ENCODE peak calls at places on chromosomes 5 and 9, in seven cellular contexts. One of them, this sample, is unnamed.

GRCh38 chr9:123475407-123475806 is 119.4 kb downstream of the CRB2 start:
- DNase-seq in H1: no peak
- DNase-seq in GM12878: no peak
- DNase-seq in GM12891: no peak
- DNase-seq in HepG2: no peak
- DNase-seq in K562: no peak
- DNase-seq in SK-N-SH: no peak
- DNase-seq in this sample: no peak

GRCh38 chr5:24854350-24854749 is 209.6 kb upstream of the CDH10 start:
- DNase-seq in GM12891: no peak
- DNase-seq in SK-N-SH: no peak
- DNase-seq in K562: no peak
- DNase-seq in GM12878: no peak
- DNase-seq in H1: no peak
- DNase-seq in HepG2: no peak
- DNase-seq in this sample: no peak

GRCh38 chr9:112338561-112338960 is 5.1 kb upstream of the PTBP3 start:
- DNase-seq in GM12878: no peak
- DNase-seq in HepG2: no peak
- DNase-seq in GM12891: no peak
- DNase-seq in K562: no peak
- DNase-seq in SK-N-SH: no peak
- DNase-seq in H1: no peak
- DNase-seq in this sample: no peak

GRCh38 chr9:3719286-3719685 is 193.5 kb upstream of the RFX3 start:
- DNase-seq in K562: no peak
- DNase-seq in GM12878: no peak
- DNase-seq in HepG2: no peak
- DNase-seq in SK-N-SH: no peak
- DNase-seq in H1: no peak
- DNase-seq in GM12891: no peak
- DNase-seq in this sample: no peak

GRCh38 chr9:89593776-89594427 is 10.9 kb upstream of the GADD45G start:
- DNase-seq in SK-N-SH: no peak
- DNase-seq in K562: peak
- DNase-seq in HepG2: peak
- DNase-seq in H1: peak
- DNase-seq in GM12891: peak
- DNase-seq in GM12878: no peak
- DNase-seq in this sample: peak

GRCh38 chr9:104682642-104683041 is 11.7 kb upstream of the OR13D1 start:
- DNase-seq in GM12878: peak
- DNase-seq in SK-N-SH: peak
- DNase-seq in K562: peak
- DNase-seq in GM12891: no peak
- DNase-seq in HepG2: peak
- DNase-seq in H1: no peak
- DNase-seq in this sample: no peak

GRCh38 chr5:172773481-172774469 is 2.8 kb upstream of the DUSP1 start:
- DNase-seq in H1: no peak
- DNase-seq in HepG2: no peak
- DNase-seq in GM12891: no peak
- DNase-seq in GM12878: no peak
- DNase-seq in K562: no peak
- DNase-seq in SK-N-SH: no peak
- DNase-seq in this sample: no peak

GRCh38 chr9:129458155-129458661 is 162.7 kb downstream of the C9orf50 start:
- DNase-seq in GM12891: no peak
- DNase-seq in GM12878: peak
- DNase-seq in SK-N-SH: no peak
- DNase-seq in K562: peak
- DNase-seq in HepG2: peak
- DNase-seq in H1: no peak
- DNase-seq in this sample: no peak

GRCh38 chr9:114386886-114387677 is 700 bp downstream of the AKNA start:
- DNase-seq in SK-N-SH: no peak
- DNase-seq in GM12891: no peak
- DNase-seq in GM12878: no peak
- DNase-seq in HepG2: no peak
- DNase-seq in K562: no peak
- DNase-seq in H1: no peak
- DNase-seq in this sample: no peak

GRCh38 chr9:98972641-98973545 is 29.2 kb downstream of the COL15A1 start:
- DNase-seq in K562: no peak
- DNase-seq in H1: no peak
- DNase-seq in GM12891: no peak
- DNase-seq in HepG2: no peak
- DNase-seq in SK-N-SH: no peak
- DNase-seq in GM12878: no peak
- DNase-seq in this sample: no peak

GRCh38 chr9:98970532-98971041 is 26.9 kb downstream of the COL15A1 start:
- DNase-seq in HepG2: no peak
- DNase-seq in GM12878: no peak
- DNase-seq in SK-N-SH: no peak
- DNase-seq in K562: no peak
- DNase-seq in H1: no peak
- DNase-seq in GM12891: no peak
- DNase-seq in this sample: no peak

GRCh38 chr9:98971915-98972223 is 28.2 kb downstream of the COL15A1 start:
- DNase-seq in HepG2: no peak
- DNase-seq in H1: no peak
- DNase-seq in GM12878: no peak
- DNase-seq in K562: no peak
- DNase-seq in GM12891: no peak
- DNase-seq in SK-N-SH: no peak
- DNase-seq in this sample: no peak

GRCh38 chr9:98973546-98973921 is 29.8 kb downstream of the COL15A1 start:
- DNase-seq in GM12891: no peak
- DNase-seq in H1: no peak
- DNase-seq in GM12878: no peak
- DNase-seq in K562: no peak
- DNase-seq in SK-N-SH: no peak
- DNase-seq in HepG2: no peak
- DNase-seq in this sample: no peak

GRCh38 chr9:98971168-98971914 is 27.6 kb downstream of the COL15A1 start:
- DNase-seq in GM12891: no peak
- DNase-seq in SK-N-SH: no peak
- DNase-seq in K562: peak
- DNase-seq in H1: no peak
- DNase-seq in GM12878: no peak
- DNase-seq in HepG2: peak
- DNase-seq in this sample: no peak
- TF ChIP-seq POLR2AphosphoS5 in GM12891: no peak
- TF ChIP-seq POLR2AphosphoS5 in SK-N-SH: no peak
- TF ChIP-seq POLR2AphosphoS5 in K562: no peak
- TF ChIP-seq POLR2AphosphoS5 in H1: no peak
- TF ChIP-seq POLR2AphosphoS5 in GM12878: no peak
- TF ChIP-seq POLR2AphosphoS5 in HepG2: no peak
- TF ChIP-seq POLR2AphosphoS5 in this sample: no peak

GRCh38 chr5:16291894-16292293 is 112.3 kb upstream of the MARCHF11 start:
- DNase-seq in H1: no peak
- DNase-seq in K562: no peak
- DNase-seq in SK-N-SH: no peak
- DNase-seq in GM12891: no peak
- DNase-seq in HepG2: no peak
- DNase-seq in GM12878: no peak
- DNase-seq in this sample: no peak

GRCh38 chr5:16296946-16297345 is 117.4 kb upstream of the MARCHF11 start:
- DNase-seq in H1: no peak
- DNase-seq in K562: no peak
- DNase-seq in GM12891: no peak
- DNase-seq in SK-N-SH: no peak
- DNase-seq in HepG2: no peak
- DNase-seq in GM12878: no peak
- DNase-seq in this sample: no peak

GRCh38 chr5:16291474-16291873 is 111.9 kb upstream of the MARCHF11 start:
- DNase-seq in K562: no peak
- DNase-seq in GM12891: no peak
- DNase-seq in H1: no peak
- DNase-seq in SK-N-SH: no peak
- DNase-seq in HepG2: no peak
- DNase-seq in GM12878: no peak
- DNase-seq in this sample: no peak
- TF ChIP-seq TAF1 in K562: no peak
- TF ChIP-seq TAF1 in GM12891: no peak
- TF ChIP-seq TAF1 in H1: no peak
- TF ChIP-seq TAF1 in SK-N-SH: no peak
- TF ChIP-seq TAF1 in HepG2: no peak
- TF ChIP-seq TAF1 in GM12878: no peak
- TF ChIP-seq TAF1 in this sample: no peak

DNA sequence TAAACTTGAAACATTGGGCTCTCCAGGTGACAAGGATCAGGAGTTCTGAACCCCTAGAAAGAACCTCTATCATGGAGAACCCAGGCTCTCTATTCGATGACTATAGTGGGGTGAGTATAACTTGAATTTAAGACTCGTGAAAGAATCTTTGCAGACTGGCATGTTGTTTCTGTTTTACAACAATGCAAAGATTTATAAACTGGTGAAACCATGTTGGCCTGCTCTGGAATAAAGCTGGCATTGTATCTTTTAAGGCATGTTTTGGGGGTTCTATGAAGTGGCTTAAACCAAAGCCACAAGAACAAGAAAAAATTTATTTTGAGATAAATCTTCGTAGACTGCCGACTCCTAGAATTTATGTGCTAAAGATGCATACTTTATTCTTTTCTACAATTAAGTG is 9.8 kb upstream of the GDNF start:
- DNase-seq in GM12891: no peak
- DNase-seq in HepG2: no peak
- DNase-seq in K562: no peak
- DNase-seq in GM12878: no peak
- DNase-seq in H1: no peak
- DNase-seq in SK-N-SH: no peak
- DNase-seq in this sample: no peak
- TF ChIP-seq POLR2AphosphoS5 in GM12891: no peak
- TF ChIP-seq POLR2AphosphoS5 in HepG2: no peak
- TF ChIP-seq POLR2AphosphoS5 in K562: no peak
- TF ChIP-seq POLR2AphosphoS5 in GM12878: no peak
- TF ChIP-seq POLR2AphosphoS5 in H1: no peak
- TF ChIP-seq POLR2AphosphoS5 in SK-N-SH: no peak
- TF ChIP-seq POLR2AphosphoS5 in this sample: no peak

DNA sequence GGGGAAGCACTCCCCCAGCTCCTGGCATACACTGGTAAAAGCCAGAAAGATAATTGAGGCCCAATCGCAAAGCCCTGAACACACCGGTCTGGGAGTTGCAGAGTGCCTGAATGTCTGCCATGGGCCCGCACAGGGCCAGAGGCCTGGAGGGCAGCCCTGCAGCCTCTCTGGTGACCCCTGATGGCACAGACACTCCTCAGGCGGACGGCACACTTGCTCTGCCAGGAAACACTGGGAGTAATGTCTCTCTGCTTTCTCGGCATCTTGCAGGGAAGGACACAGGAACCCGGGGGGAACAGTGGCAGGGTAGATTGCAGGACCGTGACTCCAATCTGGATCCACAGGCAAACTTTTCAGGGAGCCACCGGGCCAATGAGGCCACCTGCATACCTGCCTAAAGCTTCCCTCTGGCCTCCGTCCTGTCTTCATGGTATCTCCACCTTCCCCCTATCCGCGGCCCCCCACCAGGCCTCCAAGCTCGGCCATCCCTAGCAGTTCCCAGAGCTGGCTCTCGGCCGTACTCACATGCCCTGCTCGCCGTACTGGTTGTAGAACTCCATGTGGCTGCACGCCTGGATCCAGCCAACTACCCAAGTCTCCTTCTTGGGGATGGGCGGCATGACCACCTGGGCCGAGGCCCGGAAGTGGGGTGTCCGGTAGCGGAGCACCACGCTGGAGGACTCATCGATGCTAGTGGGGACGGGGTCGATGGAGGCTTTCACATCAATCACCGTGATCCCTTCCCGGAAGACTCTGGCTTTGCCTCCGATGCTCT is 791 bp downstream of the FAM78A start:
- DNase-seq in HepG2: peak
- DNase-seq in GM12891: no peak
- DNase-seq in H1: no peak
- DNase-seq in SK-N-SH: no peak
- DNase-seq in K562: peak
- DNase-seq in GM12878: no peak
- DNase-seq in this sample: no peak
- TF ChIP-seq TAF1 in HepG2: no peak
- TF ChIP-seq TAF1 in GM12891: no peak
- TF ChIP-seq TAF1 in H1: no peak
- TF ChIP-seq TAF1 in SK-N-SH: no peak
- TF ChIP-seq TAF1 in K562: no peak
- TF ChIP-seq TAF1 in GM12878: no peak
- TF ChIP-seq TAF1 in this sample: no peak

GRCh38 chr5:135249658-135250057 is 149.4 kb downstream of the MACROH2A1 start:
- DNase-seq in K562: peak
- DNase-seq in H1: peak
- DNase-seq in SK-N-SH: no peak
- DNase-seq in GM12878: no peak
- DNase-seq in HepG2: no peak
- DNase-seq in GM12891: no peak
- DNase-seq in this sample: no peak

GRCh38 chr5:135248801-135249231 is 150.2 kb downstream of the MACROH2A1 start:
- DNase-seq in H1: peak
- DNase-seq in K562: no peak
- DNase-seq in SK-N-SH: no peak
- DNase-seq in HepG2: no peak
- DNase-seq in GM12878: no peak
- DNase-seq in GM12891: no peak
- DNase-seq in this sample: no peak

GRCh38 chr5:135246605-135246922 is 152.5 kb downstream of the MACROH2A1 start:
- DNase-seq in H1: no peak
- DNase-seq in GM12891: no peak
- DNase-seq in SK-N-SH: no peak
- DNase-seq in HepG2: no peak
- DNase-seq in K562: no peak
- DNase-seq in GM12878: no peak
- DNase-seq in this sample: no peak

GRCh38 chr5:135245521-135246499 is 153.2 kb downstream of the MACROH2A1 start:
- DNase-seq in GM12891: no peak
- DNase-seq in SK-N-SH: no peak
- DNase-seq in HepG2: no peak
- DNase-seq in H1: peak
- DNase-seq in K562: peak
- DNase-seq in GM12878: no peak
- DNase-seq in this sample: no peak

GRCh38 chr5:135246923-135247795 is 151.9 kb downstream of the MACROH2A1 start:
- DNase-seq in SK-N-SH: no peak
- DNase-seq in GM12891: no peak
- DNase-seq in GM12878: no peak
- DNase-seq in K562: peak
- DNase-seq in H1: peak
- DNase-seq in HepG2: no peak
- DNase-seq in this sample: no peak
- TF ChIP-seq POLR2AphosphoS5 in SK-N-SH: peak
- TF ChIP-seq POLR2AphosphoS5 in GM12891: no peak
- TF ChIP-seq POLR2AphosphoS5 in GM12878: no peak
- TF ChIP-seq POLR2AphosphoS5 in K562: no peak
- TF ChIP-seq POLR2AphosphoS5 in H1: no peak
- TF ChIP-seq POLR2AphosphoS5 in HepG2: no peak
- TF ChIP-seq POLR2AphosphoS5 in this sample: no peak

DNA sequence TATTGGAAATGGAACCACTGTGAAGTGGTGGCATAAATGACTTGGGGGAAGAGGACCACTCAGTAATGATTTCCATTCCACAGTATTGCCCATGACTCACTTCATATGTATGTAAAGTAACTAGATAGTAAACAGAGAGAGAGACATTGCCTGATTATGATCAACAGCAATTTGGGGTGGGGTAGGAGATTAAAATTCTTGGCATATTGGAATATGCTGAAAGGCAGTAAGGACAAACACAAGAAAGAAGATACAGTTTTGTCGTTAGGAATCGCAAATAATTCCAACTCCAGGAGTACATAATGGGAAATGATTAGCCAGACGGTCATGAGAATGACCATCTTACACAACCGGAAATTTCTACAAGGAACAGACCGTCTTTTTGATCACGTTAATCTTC is 1.5 kb upstream of the HMGCS1 start:
- DNase-seq in SK-N-SH: no peak
- DNase-seq in GM12878: no peak
- DNase-seq in H1: no peak
- DNase-seq in GM12891: no peak
- DNase-seq in HepG2: no peak
- DNase-seq in K562: no peak
- DNase-seq in this sample: no peak
- TF ChIP-seq TAF1 in SK-N-SH: no peak
- TF ChIP-seq TAF1 in GM12878: no peak
- TF ChIP-seq TAF1 in H1: no peak
- TF ChIP-seq TAF1 in GM12891: no peak
- TF ChIP-seq TAF1 in HepG2: no peak
- TF ChIP-seq TAF1 in K562: no peak
- TF ChIP-seq TAF1 in this sample: no peak